ENCODE peak calls at places on chromosomes 5 and 9, in seven cellular contexts. M is sigmoid colon, K is uterus, O is HepG2, F is heart left ventricle, D is adrenal gland, U is aorta. Y is an unnamed sample.

GRCh38 chr9:127158995-127159801 is 36.8 kb upstream of the ANGPTL2 start:
- DNase-seq in M (peak; percentile 92), K (peak; percentile 74), O (peak; percentile 76), F (peak; percentile 59), D (peak; percentile 95), U (no peak), Y (no peak)

GRCh38 chr9:108478871-108479332 is 376.9 kb downstream of the ACTL7B start:
- DNase-seq in M (no peak), K (no peak), O (peak; percentile 25), F (no peak), D (peak; percentile 12), U (no peak), Y (no peak)

GRCh38 chr9:132879443-132880310 is 979 bp downstream of the SPACA9 start:
- DNase-seq in M (no peak), K (no peak), O (no peak), F (no peak), D (no peak), U (no peak), Y (no peak)

GRCh38 chr9:82489579-82489915 is 501.0 kb downstream of the SPATA31D1 start:
- DNase-seq in M (no peak), K (no peak), O (no peak), F (no peak), D (no peak), U (no peak), Y (no peak)

GRCh38 chr5:124902097-124902821 is 155.8 kb upstream of the ZNF608 start:
- DNase-seq in M (no peak), K (no peak), O (no peak), F (no peak), D (peak; percentile 26), U (no peak), Y (no peak)

GRCh38 chr5:55969956-55970355 is 24.8 kb downstream of the IL6ST start:
- DNase-seq in M (no peak), K (no peak), O (no peak), F (no peak), D (no peak), U (no peak), Y (no peak)

GRCh38 chr9:107481035-107481434 is 8.5 kb downstream of the KLF4 start:
- DNase-seq in M (no peak), K (no peak), O (no peak), F (no peak), D (no peak), U (no peak), Y (no peak)

GRCh38 chr5:53180971-53181370 is 71.4 kb upstream of the MOCS2 start:
- DNase-seq in M (no peak), K (no peak), O (no peak), F (no peak), D (no peak), U (no peak), Y (no peak)

GRCh38 chr5:33311893-33312292 is 128.9 kb upstream of the TARS1 start:
- DNase-seq in M (no peak), K (no peak), O (no peak), F (no peak), D (no peak), U (no peak), Y (no peak)

GRCh38 chr9:133116346-133117231 is 4.5 kb downstream of the RALGDS start:
- DNase-seq in M (no peak), K (no peak), O (no peak), F (peak; percentile 25), D (no peak), U (peak; percentile 67), Y (peak; percentile 17)

GRCh38 chr9:23308114-23308513 is 517.9 kb downstream of the ELAVL2 start:
- DNase-seq in M (no peak), K (no peak), O (no peak), F (no peak), D (no peak), U (no peak), Y (no peak)

DNA sequence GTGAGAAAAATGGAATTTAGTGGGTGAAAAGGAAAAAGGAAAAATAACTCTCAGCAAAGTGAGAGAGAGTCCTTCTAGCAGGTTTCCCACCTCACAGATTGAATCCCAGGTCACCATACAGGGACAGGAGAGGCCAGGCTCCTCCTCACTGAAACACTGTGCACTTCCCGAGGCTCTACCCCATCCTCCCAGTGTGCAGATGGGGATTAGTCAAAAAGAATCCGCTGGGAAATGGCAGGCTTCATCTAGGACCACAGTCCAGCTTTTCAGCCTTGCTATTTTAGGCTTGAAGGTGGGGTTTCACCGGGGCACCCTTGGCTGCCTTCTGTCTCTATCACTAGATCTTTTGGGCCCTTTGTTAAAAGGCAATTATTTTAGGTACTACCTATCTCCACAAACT is 47.8 kb downstream of the YIPF5 start:
- DNase-seq in M (no peak), K (no peak), O (no peak), F (no peak), D (no peak), U (no peak), Y (no peak)
- H3K27ac ChIP-seq in M (no peak overlapping the region), K (no peak overlapping the region), O (no peak overlapping the region), F (no peak overlapping the region), D (no peak overlapping the region), U (no peak overlapping the region), Y (no peak overlapping the region)

GRCh38 chr9:129203556-129203909 is 25.5 kb upstream of the IER5L start:
- DNase-seq in M (no peak), K (no peak), O (no peak), F (no peak), D (no peak), U (no peak), Y (no peak)
- H3K4me3 ChIP-seq in M (peak overlapping the region; percentile 66), K (peak overlapping the region; percentile 58), O (no peak overlapping the region), F (peak overlapping the region; percentile 61), D (no peak overlapping the region), U (peak overlapping the region; percentile 88), Y (peak overlapping the region; percentile 79)

GRCh38 chr9:3676766-3677165 is 151.0 kb upstream of the RFX3 start:
- DNase-seq in M (no peak), K (no peak), O (no peak), F (no peak), D (no peak), U (no peak), Y (no peak)

GRCh38 chr9:3672399-3672798 is 146.6 kb upstream of the RFX3 start:
- DNase-seq in M (no peak), K (no peak), O (no peak), F (no peak), D (no peak), U (no peak), Y (no peak)

GRCh38 chr9:3674561-3674960 is 148.8 kb upstream of the RFX3 start:
- DNase-seq in M (no peak), K (no peak), O (no peak), F (no peak), D (no peak), U (no peak), Y (no peak)

GRCh38 chr9:3677541-3677940 is 151.7 kb upstream of the RFX3 start:
- DNase-seq in M (no peak), K (no peak), O (no peak), F (no peak), D (no peak), U (no peak), Y (no peak)

GRCh38 chr9:3675964-3676363 is 150.2 kb upstream of the RFX3 start:
- DNase-seq in M (no peak), K (no peak), O (no peak), F (no peak), D (no peak), U (no peak), Y (no peak)
- H3K4me1 ChIP-seq in M (no peaks in the 10 kb centered on the region), K (no peaks in the 10 kb centered on the region), O (no peaks in the 10 kb centered on the region), F (no peaks in the 10 kb centered on the region), D (no peaks in the 10 kb centered on the region), U (no peaks in the 10 kb centered on the region), Y (no peaks in the 10 kb centered on the region)

DNA sequence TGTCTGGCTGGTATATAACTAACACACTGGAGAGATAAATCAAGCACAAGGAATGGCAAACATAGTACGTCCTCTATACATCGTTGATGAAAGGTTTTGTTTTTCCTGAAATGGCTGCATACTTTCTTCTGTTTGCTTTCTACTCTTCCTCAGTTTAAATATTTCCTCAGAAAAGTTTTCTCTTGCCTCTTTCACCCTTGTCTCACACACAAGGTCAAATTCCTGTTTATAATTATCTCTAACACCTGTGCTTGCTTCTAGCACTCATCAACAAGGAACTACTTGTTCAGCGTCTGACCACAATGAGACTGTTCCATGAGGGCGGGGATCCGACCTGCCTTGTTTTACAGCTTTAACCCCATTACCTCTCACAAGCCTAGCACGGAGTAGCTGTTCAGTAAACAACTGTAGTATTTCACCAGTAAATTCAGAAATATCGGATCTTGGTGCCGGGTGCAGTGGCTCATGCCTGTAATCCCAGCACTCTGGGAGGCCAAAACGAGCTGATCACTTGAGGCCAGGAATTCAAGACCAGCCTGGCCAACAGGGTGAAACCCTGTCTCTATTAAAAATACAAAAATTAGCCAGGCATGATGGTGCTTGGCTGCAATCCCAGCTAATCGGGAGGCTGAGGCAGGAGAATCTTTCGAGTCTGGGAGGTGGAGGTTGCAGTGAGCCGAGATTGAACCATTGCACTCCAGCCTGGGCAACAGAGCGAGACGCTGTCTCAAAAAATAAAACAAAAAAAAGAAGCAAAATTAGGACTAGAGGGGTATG is 37.0 kb downstream of the NR6A1 start:
- DNase-seq in M (no peak), K (no peak), O (peak; percentile 94), F (no peak), D (no peak), U (no peak), Y (no peak)
- H3K27ac ChIP-seq in M (no peak overlapping the region), K (no peak overlapping the region), O (peak overlapping the region; percentile 64), F (no peak overlapping the region), D (no peak overlapping the region), U (no peak overlapping the region), Y (no peak overlapping the region)

GRCh38 chr9:89606567-89607311 is 1.9 kb downstream of the GADD45G start:
- DNase-seq in M (no peak), K (peak; percentile 62), O (no peak), F (peak; percentile 52), D (peak; percentile 66), U (no peak), Y (peak; percentile 32)
- H3K4me3 ChIP-seq in M (peak overlapping the region; percentile 84), K (peak overlapping the region; percentile 60), O (peak overlapping the region; percentile 36), F (peak overlapping the region; percentile 87), D (no peak overlapping the region), U (peak overlapping the region; percentile 46), Y (peak overlapping the region; percentile 76)

DNA sequence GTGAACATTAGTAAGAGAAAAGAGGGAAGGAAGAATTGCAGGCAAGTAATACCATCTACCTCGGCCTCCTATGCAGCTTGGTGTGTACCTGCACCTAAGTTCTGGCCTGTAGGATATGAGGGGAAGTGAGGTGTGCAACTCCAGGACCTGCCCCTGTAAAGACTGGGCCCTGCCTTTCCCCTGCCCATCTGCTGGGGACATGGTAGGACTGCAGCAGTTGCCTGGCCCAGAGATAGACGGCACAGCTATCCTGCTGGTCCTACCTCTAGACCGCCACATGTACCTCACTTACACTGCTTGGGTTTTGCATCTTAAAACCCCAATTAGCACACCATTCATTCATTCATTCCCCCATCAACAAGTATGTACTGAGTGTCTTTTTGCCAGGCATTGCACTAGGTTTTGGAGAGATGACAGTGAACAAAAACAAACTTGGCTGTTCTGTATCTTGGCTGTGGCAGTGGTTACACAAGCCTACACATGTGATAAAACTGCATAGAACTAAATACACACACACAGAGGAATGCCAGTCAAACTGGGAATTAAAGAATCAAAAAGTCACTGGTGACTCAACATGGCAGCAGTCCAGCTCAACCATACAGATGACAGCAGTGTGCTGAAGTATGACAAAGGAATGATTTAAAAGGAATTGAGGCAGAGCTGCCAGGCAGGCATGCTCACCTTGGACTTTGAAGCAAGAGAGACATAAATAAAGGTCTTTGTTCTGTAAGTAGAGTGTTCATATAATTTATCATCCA is 23.3 kb upstream of the MGAT1 start:
- DNase-seq in M (peak; percentile 74), K (no peak), O (peak; percentile 86), F (no peak), D (peak; percentile 88), U (no peak), Y (no peak)
- H3K4me1 ChIP-seq in M (peaks cover 30% of the 10 kb centered on the region), K (peaks cover 14% of the 10 kb centered on the region), O (peaks cover 28% of the 10 kb centered on the region), F (peaks cover 47% of the 10 kb centered on the region), D (peaks cover 39% of the 10 kb centered on the region), U (no peaks in the 10 kb centered on the region), Y (peaks cover 58% of the 10 kb centered on the region)

GRCh38 chr9:92652461-92652860 is 17.5 kb downstream of the IPPK start:
- DNase-seq in M (no peak), K (no peak), O (no peak), F (no peak), D (no peak), U (no peak), Y (no peak)
- H3K27ac ChIP-seq in M (peak overlapping the region; percentile 77), K (peak overlapping the region; percentile 88), O (no peak overlapping the region), F (no peak overlapping the region), D (no peak overlapping the region), U (no peak overlapping the region), Y (no peak overlapping the region)

Y was measured in left ventricle myocardium inferior.